ENCODE peak calls at places on chromosomes 6 and 20, in eight cellular contexts. D is SW 1271; P is GDM1; Z is EL; J is CD4-positive, alpha-beta T cell; F is GM13976; V is left colon; W is stimulated activated CD4-positive, alpha-beta T cell treated with anti-CD3 and anti-CD28 coated beads, Interleukin-4, amount 100 ng/mL, for 1 hour. O is an unnamed sample.
A peak's percentile ranks its signal among the peaks of the same experiment; 100 is the strongest.

GRCh38 chr20:63641792-63642517 is 11.3 kb downstream of the STMN3 start:
- DNase-seq in F (peak; percentile 98), Z (peak; percentile 78), D (peak; percentile 38), P (no peak), J (peak; percentile 98), W (peak; percentile 96), V (peak; percentile 89), O (no peak)

GRCh38 chr6:122789862-122790739 is 1.0 kb downstream of the SMPDL3A start:
- DNase-seq in D (no peak), V (peak; percentile 39), Z (peak; percentile 17), F (peak; percentile 51), P (no peak), J (no peak), W (peak; percentile 3), O (no peak)

GRCh38 chr6:121418346-121418745 is 17.1 kb upstream of the GJA1 start:
- DNase-seq in Z (no peak), V (no peak), P (no peak), D (no peak), J (no peak), F (no peak), W (no peak), O (no peak)

GRCh38 chr20:62656205-62656918 is 14.1 kb downstream of the SLCO4A1 start:
- DNase-seq in V (no peak), Z (no peak), P (no peak), W (no peak), F (no peak), J (no peak), D (no peak), O (no peak)

GRCh38 chr20:62813588-62813987 is 3.3 kb upstream of the COL9A3 start:
- DNase-seq in V (no peak), D (no peak), J (no peak), W (no peak), Z (no peak), P (no peak), F (no peak), O (no peak)

GRCh38 chr6:18412644-18413043 is 25.5 kb downstream of the RNF144B start:
- DNase-seq in F (no peak), D (no peak), J (no peak), V (no peak), Z (peak; percentile 81), W (no peak), P (no peak), O (no peak)

GRCh38 chr6:136085370-136086115 is 164.6 kb downstream of the MTFR2 start:
- DNase-seq in F (no peak), W (no peak), Z (peak; percentile 48), V (no peak), J (no peak), D (no peak), P (no peak), O (no peak)

GRCh38 chr6:42661540-42662153 is 60.8 kb downstream of the PRPH2 start:
- DNase-seq in D (no peak), J (peak; percentile 85), F (peak; percentile 55), Z (peak; percentile 75), P (peak; percentile 46), W (peak; percentile 82), V (peak; percentile 55), O (no peak)

GRCh38 chr6:111973897-111974639 is 79.8 kb upstream of the CCN6 start:
- DNase-seq in F (no peak), P (no peak), J (no peak), D (no peak), W (no peak), V (no peak), Z (peak; percentile 40), O (no peak)

GRCh38 chr20:20237093-20237959 is 130.6 kb upstream of the INSM1 start:
- DNase-seq in J (no peak), F (peak; percentile 71), D (no peak), Z (peak; percentile 31), W (peak; percentile 6), P (peak; percentile 26), V (no peak), O (no peak)

GRCh38 chr20:48721324-48722001 is 106.3 kb downstream of the PREX1 start:
- DNase-seq in W (no peak), P (no peak), V (no peak), F (no peak), J (no peak), D (no peak), Z (no peak), O (no peak)

GRCh38 chr20:48941467-48941866 is 20.0 kb downstream of the ARFGEF2 start:
- DNase-seq in V (no peak), Z (no peak), J (no peak), D (no peak), F (no peak), P (no peak), W (no peak), O (no peak)

GRCh38 chr6:167294241-167294640 is 3.1 kb downstream of the UNC93A start:
- DNase-seq in Z (no peak), W (no peak), D (no peak), P (no peak), F (no peak), V (no peak), J (no peak), O (no peak)

O was measured in SIG-M5.